ENCODE peak calls at places on chromosomes 1 and 21, in four cellular contexts. I, B, G and S are unnamed samples.

GRCh38 chr1:220164116-220164515 is 70.2 kb downstream of the IARS2 start:
- DNase-seq in G (peak; percentile 10), I (no peak), B (no peak), S (no peak)

GRCh38 chr1:114154963-114155322 is 1.3 kb upstream of the SYT6 start:
- DNase-seq in G (peak; percentile 58), I (no peak), B (no peak), S (no peak)

GRCh38 chr1:6975991-6976390 is 190.7 kb downstream of the CAMTA1 start:
- DNase-seq in I (no peak), G (no peak), B (no peak), S (no peak)

GRCh38 chr1:183178490-183178889 is 7.6 kb upstream of the LAMC2 start:
- DNase-seq in G (no peak), I (no peak), B (no peak), S (no peak)

GRCh38 chr1:217433664-217434063 is 197.2 kb downstream of the GPATCH2 start:
- DNase-seq in I (no peak), G (no peak), B (no peak), S (no peak)

GRCh38 chr1:54610048-54610447 is 13.3 kb downstream of the FAM151A start:
- DNase-seq in B (peak; percentile 37), G (no peak), I (no peak), S (no peak)

GRCh38 chr1:183731151-183731550 is 73.8 kb upstream of the RGL1 start:
- DNase-seq in G (no peak), I (no peak), B (no peak), S (no peak)

GRCh38 chr1:5944848-5945167 is 47.4 kb downstream of the NPHP4 start:
- DNase-seq in G (no peak), B (no peak), I (no peak), S (no peak)

GRCh38 chr1:16614361-16615252 is 1.2 kb upstream of the NBPF1 start:
- DNase-seq in I (peak; percentile 47), G (peak; percentile 53), B (peak; percentile 71), S (no peak)

GRCh38 chr21:46189213-46189958 is 5.1 kb upstream of the SPATC1L start:
- DNase-seq in I (peak; percentile 63), G (peak; percentile 62), B (peak; percentile 63), S (no peak)

GRCh38 chr1:236280438-236281285 is 1.1 kb downstream of the ERO1B start:
- DNase-seq in B (no peak), I (no peak), G (peak; percentile 23), S (no peak)

GRCh38 chr21:46065215-46065992 is 32.5 kb upstream of the COL6A2 start:
- DNase-seq in B (peak; percentile 92), G (no peak), I (no peak), S (no peak)

GRCh38 chr1:153688283-153688682 is 9.8 kb downstream of the NPR1 start:
- DNase-seq in G (no peak), I (no peak), B (no peak), S (no peak)

GRCh38 chr1:155304558-155305063 is 3.4 kb upstream of the PKLR start:
- DNase-seq in B (no peak), G (no peak), I (no peak), S (no peak)

GRCh38 chr1:3327936-3328590 is 126.4 kb upstream of the ARHGEF16 start:
- DNase-seq in B (no peak), G (no peak), I (no peak), S (no peak)

GRCh38 chr1:8122160-8122476 is 96.0 kb upstream of the ERRFI1 start:
- DNase-seq in G (no peak), B (no peak), I (peak; percentile 91), S (no peak)

GRCh38 chr1:167584581-167584980 is 31.0 kb upstream of the CREG1 start:
- DNase-seq in G (no peak), B (no peak), I (no peak), S (no peak)

GRCh38 chr1:245153081-245153644 is 1.6 kb upstream of the KIF26B start:
- DNase-seq in G (peak; percentile 80), B (no peak), I (peak; percentile 70), S (peak; percentile 39)

GRCh38 chr1:160205242-160205973 is at the start of gene PEA15:
- DNase-seq in B (peak; percentile 80), G (peak; percentile 96), I (peak; percentile 94), S (no peak)

GRCh38 chr1:161177112-161177935 is at the start of gene B4GALT3:
- DNase-seq in G (peak; percentile 99), I (peak; percentile 98), B (peak; percentile 94), S (no peak)

GRCh38 chr1:197811769-197812168 is 36.5 kb upstream of the DENND1B start:
- DNase-seq in G (no peak), B (no peak), I (no peak), S (no peak)

GRCh38 chr1:90007979-90008404 is 13.1 kb downstream of the ZNF326 start:
- DNase-seq in B (no peak), G (no peak), I (no peak), S (no peak)

GRCh38 chr1:215992620-215993019 is 425.5 kb downstream of the KCTD3 start:
- DNase-seq in B (no peak), I (no peak), G (peak; percentile 32), S (no peak)

GRCh38 chr1:924619-925323 is 1.0 kb downstream of the SAMD11 start:
- DNase-seq in G (peak; percentile 74), I (peak; percentile 75), B (no peak), S (no peak)

GRCh38 chr1:182765416-182765815 is 24.2 kb upstream of the NPL start:
- DNase-seq in G (peak; percentile 30), B (no peak), I (no peak), S (no peak)

GRCh38 chr1:8004113-8004802 is 21.9 kb downstream of the ERRFI1 start:
- DNase-seq in G (no peak), B (peak; percentile 78), I (no peak), S (no peak)

GRCh38 chr1:39980555-39981313 is 25.8 kb downstream of the MFSD2A start:
- DNase-seq in I (no peak), G (no peak), B (no peak), S (no peak)

GRCh38 chr1:173267453-173267945 is 60.4 kb upstream of the TNFSF4 start:
- DNase-seq in I (no peak), G (no peak), B (no peak), S (no peak)

GRCh38 chr21:42343963-42344510 is 6.8 kb downstream of the TFF2 start:
- DNase-seq in I (no peak), B (no peak), G (no peak), S (no peak)

GRCh38 chr21:46122758-46123683 is 25.1 kb downstream of the COL6A2 start:
- DNase-seq in G (peak; percentile 21), I (no peak), B (peak; percentile 52), S (no peak)

GRCh38 chr1:52554756-52555155 is 1.9 kb upstream of the TUT4 start:
- DNase-seq in B (no peak), G (no peak), I (no peak), S (no peak)

GRCh38 chr21:34530264-34530663 is 18.3 kb upstream of the KCNE1 start:
- DNase-seq in B (no peak), I (no peak), G (no peak), S (no peak)

GRCh38 chr1:206895320-206895719 is 1.9 kb upstream of the IL24 start:
- DNase-seq in G (no peak), I (no peak), B (no peak), S (no peak)

GRCh38 chr1:31708324-31708723 is 4.5 kb upstream of the COL16A1 start:
- DNase-seq in B (no peak), I (no peak), G (no peak), S (no peak)

GRCh38 chr1:181094813-181095212 is 6.3 kb downstream of the IER5 start:
- DNase-seq in I (no peak), B (no peak), G (no peak), S (no peak)

GRCh38 chr1:114597949-114598348 is 16.5 kb upstream of the BCAS2 start:
- DNase-seq in G (no peak), I (no peak), B (no peak), S (no peak)

GRCh38 chr1:149936076-149936991 is at the start of gene MTMR11:
- DNase-seq in G (no peak), B (no peak), I (peak; percentile 54), S (no peak)

GRCh38 chr1:24318988-24319863 is at the start of gene GRHL3:
- DNase-seq in B (no peak), G (no peak), I (no peak), S (no peak)

GRCh38 chr1:229370601-229371021 is 27.8 kb upstream of the CCSAP start:
- DNase-seq in I (no peak), B (no peak), G (peak; percentile 55), S (no peak)
- TF ChIP-seq CTCF in I (no peak), B (no peak), G (no peak), S (no peak)

GRCh38 chr21:32411366-32412161 is 942 bp upstream of the EVA1C start:
- DNase-seq in G (peak; percentile 60), I (peak; percentile 61), B (peak; percentile 96), S (no peak)

GRCh38 chr21:32413697-32414578 is 1.4 kb downstream of the EVA1C start:
- DNase-seq in B (peak; percentile 62), G (no peak), I (no peak), S (no peak)

GRCh38 chr21:32412162-32412997 is at the start of gene EVA1C:
- DNase-seq in I (peak; percentile 39), B (peak; percentile 87), G (peak; percentile 82), S (no peak)

GRCh38 chr21:32414579-32415358 is 2.3 kb downstream of the EVA1C start:
- DNase-seq in G (peak; percentile 42), B (peak; percentile 29), I (no peak), S (no peak)

DNA sequence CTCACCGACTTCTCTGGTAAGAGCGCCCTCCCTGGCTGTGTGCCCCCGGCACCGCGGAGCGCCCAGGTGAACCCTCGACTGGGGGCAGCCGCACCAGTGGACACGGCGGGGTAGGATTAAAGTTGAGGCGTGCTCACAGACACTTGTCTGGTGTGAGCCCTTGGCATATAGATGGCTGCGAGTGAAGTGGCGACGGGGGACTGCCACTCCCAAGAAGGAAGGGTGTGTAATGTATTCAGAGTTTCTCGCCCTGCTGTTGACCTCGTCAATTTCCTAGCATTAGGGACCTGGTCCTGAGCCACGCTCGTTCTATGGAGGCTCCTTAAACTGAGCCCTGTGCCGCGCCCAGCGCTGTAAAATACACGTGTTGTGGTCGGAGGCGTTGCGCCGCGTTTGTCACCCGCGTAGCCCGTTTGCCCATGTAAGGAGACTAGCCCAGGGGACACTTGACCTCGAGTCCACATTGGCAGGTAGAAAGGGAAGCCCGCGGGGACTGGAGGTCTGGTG is 545 bp downstream of the EVA1C start:
- DNase-seq in B (peak; percentile 78), I (no peak), G (no peak), S (no peak)
- TF ChIP-seq POLR2AphosphoS5 in B (no peak), I (no peak), G (no peak), S (no peak)

GRCh38 chr21:18913914-18914313 is 510.3 kb upstream of the TMPRSS15 start:
- DNase-seq in G (no peak), I (no peak), B (no peak), S (no peak)
- TF ChIP-seq CTCF in G (no peak), I (no peak), B (no peak), S (no peak)

DNA sequence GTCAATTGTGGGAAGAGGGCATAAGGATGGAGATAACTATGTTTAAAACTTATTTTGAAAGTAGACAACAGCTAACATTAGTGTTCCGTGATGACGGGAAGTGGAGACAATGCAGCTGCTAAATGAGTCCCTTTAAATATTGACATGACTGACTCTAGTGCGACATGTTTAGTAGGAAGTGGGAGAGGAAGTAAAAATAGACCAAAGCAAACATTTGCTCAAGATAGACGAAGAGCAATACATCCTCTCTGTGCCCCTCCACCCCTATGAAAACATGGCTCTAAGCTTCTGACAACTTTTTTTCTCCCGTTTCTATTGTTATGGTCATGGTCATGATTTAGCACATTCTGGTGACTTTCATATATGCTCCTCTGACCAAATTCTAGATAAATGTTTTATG is 60.0 kb upstream of the HMCN1 start:
- DNase-seq in B (no peak), I (no peak), G (no peak), S (no peak)
- TF ChIP-seq POLR2AphosphoS5 in B (no peak), I (no peak), G (no peak), S (no peak)

GRCh38 chr1:199545780-199546179 is 481.7 kb upstream of the NR5A2 start:
- DNase-seq in I (no peak), B (no peak), G (no peak), S (no peak)
- TF ChIP-seq CTCF in I (no peak), B (no peak), G (peak; percentile 18), S (peak; percentile 40)